ENCODE peak calls at places on chromosomes 4 and X, in ten cellular contexts. W is NCI-H1417 treated with DMSO at 0.1 percent for 48 hours; P is brain microvascular endothelial cell; Z is activated CD4-positive, alpha-beta T cell treated with anti-CD3 and anti-CD28 coated beads, Interleukin-2, amount 10 ng/mL, durations not matched to agents 7 days and 5 days; M is choroid plexus epithelial cell; K is mesendoderm; N is T-helper 17 cell; D is HCT116; S is BE2C; R is nucleus accumbens. B is an unnamed sample.

GRCh38 chr4:121764702-121765367 is at the start of gene SMIM43:
- DNase-seq in W (no peak), P (no peak), Z (no peak), M (no peak), K (peak; percentile 38), N (no peak), D (no peak), S (no peak), R (no peak), B (no peak)

GRCh38 chr4:41709844-41710481 is 38.6 kb downstream of the PHOX2B start:
- DNase-seq in W (no peak), P (peak; percentile 36), Z (no peak), M (peak; percentile 80), K (no peak), N (no peak), D (no peak), S (peak; percentile 21), R (no peak), B (no peak)

GRCh38 chrX:94123062-94123461 is 449.1 kb downstream of the FAM133A start:
- DNase-seq in W (no peak), P (no peak), Z (no peak), M (no peak), K (no peak), N (no peak), D (no peak), S (no peak), R (no peak), B (no peak)

GRCh38 chr4:131370846-131371245 is 1778.2 kb upstream of the PCDH10 start:
- DNase-seq in W (peak; percentile 16), P (no peak), Z (no peak), M (no peak), K (no peak), N (no peak), D (no peak), S (peak; percentile 45), R (no peak), B (no peak)

GRCh38 chr4:78551420-78552351 is at the start of gene ANXA3:
- DNase-seq in W (no peak), P (no peak), Z (peak; percentile 17), M (no peak), K (peak; percentile 86), N (no peak), D (no peak), S (peak; percentile 35), R (no peak), B (no peak)

GRCh38 chrX:56726609-56727008 is 2.4 kb upstream of the NBDY start:
- DNase-seq in W (no peak), P (peak; percentile 27), Z (peak; percentile 51), M (peak; percentile 77), K (peak; percentile 45), N (no peak), D (no peak), S (peak; percentile 13), R (no peak), B (peak; percentile 4)

GRCh38 chrX:117633277-117633676 is 483.3 kb downstream of the KLHL13 start:
- DNase-seq in W (no peak), P (no peak), Z (no peak), M (no peak), K (no peak), N (no peak), D (no peak), S (no peak), R (no peak), B (no peak)

GRCh38 chrX:123962794-123963373 is 1.4 kb downstream of the STAG2 start:
- DNase-seq in W (peak; percentile 32), P (peak; percentile 94), Z (peak; percentile 79), M (peak; percentile 97), K (peak; percentile 96), N (peak; percentile 77), D (peak; percentile 75), S (peak; percentile 88), R (peak; percentile 18), B (peak; percentile 84)

GRCh38 chr4:173214661-173215060 is 46.0 kb downstream of the GALNT7 start:
- DNase-seq in W (no peak), P (no peak), Z (no peak), M (peak; percentile 49), K (no peak), N (no peak), D (no peak), S (no peak), R (no peak), B (no peak)

GRCh38 chr4:6909113-6909969 is at the start of gene TBC1D14:
- DNase-seq in W (peak; percentile 51), P (peak; percentile 73), Z (peak; percentile 87), M (peak; percentile 88), K (peak; percentile 92), N (peak; percentile 81), D (peak; percentile 68), S (peak; percentile 90), R (peak; percentile 98), B (peak; percentile 86)

GRCh38 chrX:107450823-107451509 is 1.5 kb downstream of the FRMPD3 start:
- DNase-seq in W (no peak), P (no peak), Z (no peak), M (no peak), K (peak; percentile 76), N (no peak), D (no peak), S (peak; percentile 10), R (no peak), B (no peak)

GRCh38 chrX:153353416-153353815 is 19.5 kb downstream of the ZNF275 start:
- DNase-seq in W (no peak), P (no peak), Z (no peak), M (no peak), K (peak; percentile 9), N (no peak), D (no peak), S (peak; percentile 40), R (no peak), B (no peak)

GRCh38 chr4:4271912-4272311 is 18.0 kb downstream of the LYAR start:
- DNase-seq in W (no peak), P (peak; percentile 9), Z (no peak), M (peak; percentile 74), K (peak; percentile 39), N (no peak), D (no peak), S (peak; percentile 39), R (no peak), B (no peak)

B was measured in NCI-H1930.